ENCODE peak calls at places on chromosome 1, in seven cellular contexts. T is left lung, U is lower lobe of right lung, O is fibroblast of pulmonary artery, H is PC-3, D is hypothalamus, X is NCI-H1105 treated with DMSO at 0.1 percent for 48 hours. C is an unnamed sample.

GRCh38 chr1:41580520-41581172 is 96.2 kb upstream of the EDN2 start:
- DNase-seq in T (no peak), U (no peak), O (no peak), H (no peak), D (no peak), X (no peak), C (no peak)

GRCh38 chr1:103783944-103784377 is 34.3 kb downstream of the AMY1C start:
- DNase-seq in T (no peak), U (no peak), O (no peak), H (no peak), D (no peak), X (no peak), C (no peak)

GRCh38 chr1:9473032-9473792 is 66.1 kb upstream of the SLC25A33 start:
- DNase-seq in T (peak; percentile 84), U (peak; percentile 55), O (peak; percentile 87), H (peak; percentile 90), D (no peak), X (no peak), C (no peak)

GRCh38 chr1:28272215-28272852 is 13.0 kb downstream of the SESN2 start:
- DNase-seq in T (no peak), U (no peak), O (no peak), H (no peak), D (no peak), X (no peak), C (no peak)

GRCh38 chr1:164519426-164519825 is 39.6 kb upstream of the PBX1 start:
- DNase-seq in T (no peak), U (no peak), O (no peak), H (no peak), D (no peak), X (no peak), C (no peak)

GRCh38 chr1:53574621-53575020 is 115.4 kb downstream of the DMRTB1 start:
- DNase-seq in T (no peak), U (no peak), O (no peak), H (no peak), D (no peak), X (no peak), C (no peak)

GRCh38 chr1:27342391-27342777 is 562 bp downstream of the SYTL1 start:
- DNase-seq in T (peak; percentile 47), U (no peak), O (no peak), H (no peak), D (no peak), X (no peak), C (peak; percentile 64)

GRCh38 chr1:29963946-29964345 is 727.6 kb downstream of the PTPRU start:
- DNase-seq in T (no peak), U (no peak), O (no peak), H (no peak), D (no peak), X (no peak), C (no peak)

GRCh38 chr1:33181038-33181861 is 593 bp downstream of the TRIM62 start:
- DNase-seq in T (peak; percentile 84), U (peak; percentile 65), O (peak; percentile 37), H (peak; percentile 28), D (peak; percentile 59), X (peak; percentile 61), C (peak; percentile 53)

GRCh38 chr1:210687582-210688279 is 359.0 kb downstream of the HHAT start:
- DNase-seq in T (no peak), U (no peak), O (no peak), H (peak; percentile 27), D (no peak), X (no peak), C (no peak)

GRCh38 chr1:243974451-243975292 is 76.4 kb upstream of the ZBTB18 start:
- DNase-seq in T (no peak), U (no peak), O (peak; percentile 59), H (peak; percentile 37), D (no peak), X (no peak), C (no peak)

GRCh38 chr1:11925938-11926292 is 312 bp downstream of the KIAA2013 start:
- DNase-seq in T (peak; percentile 88), U (peak; percentile 60), O (no peak), H (no peak), D (no peak), X (no peak), C (no peak)

GRCh38 chr1:200409203-200409760 is 554 bp downstream of the ZNF281 start:
- DNase-seq in T (peak; percentile 86), U (peak; percentile 65), O (peak; percentile 40), H (no peak), D (peak; percentile 32), X (peak; percentile 19), C (peak; percentile 40)

GRCh38 chr1:96865731-96866684 is 144.4 kb downstream of the PTBP2 start:
- DNase-seq in T (no peak), U (no peak), O (peak; percentile 100), H (peak; percentile 82), D (no peak), X (no peak), C (no peak)